ENCODE peak calls at places on chromosome X, in six cellular contexts. J is tibial nerve; C is stomach; X is tibial artery; K is CD8-positive, alpha-beta T cell; U is GM23248. Z is an unnamed sample. For H3K4me1, the result is how much of the 10 kb centered on the place peaks cover.

GRCh38 chrX:132216283-132216682 is 3.0 kb downstream of the RAP2C start:
- DNase-seq in J (no peak), C (no peak), X (no peak), K (no peak), U (no peak), Z (no peak)

GRCh38 chrX:69221239-69222102 is 56.2 kb upstream of the PJA1 start:
- DNase-seq in J (no peak), C (no peak), X (no peak), K (no peak), U (no peak), Z (no peak)

GRCh38 chrX:39777623-39778025 is 320.1 kb downstream of the BCOR start:
- DNase-seq in J (no peak), C (no peak), X (no peak), K (no peak), U (no peak), Z (no peak)

GRCh38 chrX:145735036-145735435 is 82.6 kb upstream of the SLITRK2 start:
- DNase-seq in J (no peak), C (no peak), X (no peak), K (no peak), U (no peak), Z (no peak)

GRCh38 chrX:148784859-148785655 is 284.6 kb downstream of the AFF2 start:
- DNase-seq in J (no peak), C (no peak), X (no peak), K (no peak), U (no peak), Z (no peak)

GRCh38 chrX:134406230-134406794 is 53.7 kb upstream of the HPRT1 start:
- DNase-seq in J (no peak), C (no peak), X (no peak), K (no peak), U (no peak), Z (no peak)

GRCh38 chrX:22795680-22796079 is 204.1 kb upstream of the DDX53 start:
- DNase-seq in J (no peak), C (no peak), X (no peak), K (no peak), U (no peak), Z (no peak)

GRCh38 chrX:140983730-140984129 is 18.7 kb upstream of the SPANXB1 start:
- DNase-seq in J (no peak), C (no peak), X (no peak), K (no peak), U (no peak), Z (no peak)

GRCh38 chrX:109880629-109881028 is 122.3 kb upstream of the TMEM164 start:
- DNase-seq in J (no peak), C (no peak), X (peak), K (no peak), U (no peak), Z (peak)

GRCh38 chrX:97527725-97528124 is 644.0 kb downstream of the RPA4 start:
- DNase-seq in J (no peak), C (no peak), X (no peak), K (no peak), U (no peak), Z (no peak)

GRCh38 chrX:30060718-30061117 is 154.6 kb upstream of the MAGEB2 start:
- DNase-seq in J (no peak), C (no peak), X (no peak), K (no peak), U (peak), Z (no peak)

GRCh38 chrX:101195442-101196173 is 24.0 kb upstream of the DRP2 start:
- DNase-seq in J (no peak), C (no peak), X (no peak), K (no peak), U (no peak), Z (no peak)

GRCh38 chrX:47643926-47644325 is 6.4 kb downstream of the ELK1 start:
- DNase-seq in J (no peak), C (no peak), X (no peak), K (no peak), U (peak), Z (no peak)

GRCh38 chrX:11462136-11462535 is 168.9 kb downstream of the AMELX start:
- DNase-seq in J (no peak), C (no peak), X (no peak), K (no peak), U (peak), Z (no peak)

GRCh38 chrX:18377802-18378201 is 23.3 kb upstream of the SCML2 start:
- DNase-seq in J (peak), C (peak), X (no peak), K (no peak), U (peak), Z (no peak)

GRCh38 chrX:54808109-54808604 is 612 bp downstream of the MAGED2 start:
- DNase-seq in J (peak), C (peak), X (peak), K (peak), U (peak), Z (peak)

GRCh38 chrX:37578045-37578444 is 6.6 kb downstream of the LANCL3 start:
- DNase-seq in J (no peak), C (no peak), X (no peak), K (no peak), U (no peak), Z (no peak)

GRCh38 chrX:11755724-11756123 is 2.3 kb upstream of the MSL3 start:
- DNase-seq in J (no peak), C (no peak), X (no peak), K (no peak), U (no peak), Z (no peak)

DNA sequence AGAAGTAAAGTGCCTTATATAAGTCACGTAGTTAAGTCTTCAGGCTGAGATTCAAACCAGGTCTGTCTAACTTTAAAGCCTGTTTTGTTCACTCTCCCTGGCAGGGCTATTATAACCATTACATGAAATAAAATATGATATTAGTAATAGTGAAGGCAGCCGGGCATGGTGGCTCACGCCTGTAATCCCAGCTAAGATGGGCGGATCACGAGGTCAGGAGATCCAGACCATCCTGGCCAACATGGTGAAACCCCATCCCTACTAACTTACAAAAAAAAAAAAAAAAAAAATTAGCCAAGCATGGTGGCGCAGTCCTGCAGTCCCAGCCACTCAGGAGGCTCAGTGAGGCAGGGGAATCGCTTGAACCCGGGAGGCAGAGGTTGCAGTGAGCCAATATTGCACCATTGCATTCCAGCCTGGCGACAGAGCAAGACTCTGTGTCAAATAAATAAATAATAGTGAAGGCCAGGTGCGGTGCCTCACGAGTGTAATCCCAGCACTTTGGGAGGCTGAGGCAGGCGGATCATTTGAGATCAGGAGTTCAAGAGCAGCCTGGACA is 22.1 kb upstream of the SOWAHD start:
- DNase-seq in J (no peak), C (no peak), X (no peak), K (no peak), U (no peak), Z (no peak)
- H3K4me1 ChIP-seq in J (under half), C (under half), X (under half), K (under half), U (under half), Z (under half)

GRCh38 chrX:2176733-2177132 is 324.0 kb downstream of the DHRSX start:
- DNase-seq in J (no peak), C (no peak), X (no peak), K (no peak), U (no peak), Z (no peak)
- H3K4me1 ChIP-seq in J (under half), C (under half), X (under half), K (under half), U (under half), Z (under half)

DNA sequence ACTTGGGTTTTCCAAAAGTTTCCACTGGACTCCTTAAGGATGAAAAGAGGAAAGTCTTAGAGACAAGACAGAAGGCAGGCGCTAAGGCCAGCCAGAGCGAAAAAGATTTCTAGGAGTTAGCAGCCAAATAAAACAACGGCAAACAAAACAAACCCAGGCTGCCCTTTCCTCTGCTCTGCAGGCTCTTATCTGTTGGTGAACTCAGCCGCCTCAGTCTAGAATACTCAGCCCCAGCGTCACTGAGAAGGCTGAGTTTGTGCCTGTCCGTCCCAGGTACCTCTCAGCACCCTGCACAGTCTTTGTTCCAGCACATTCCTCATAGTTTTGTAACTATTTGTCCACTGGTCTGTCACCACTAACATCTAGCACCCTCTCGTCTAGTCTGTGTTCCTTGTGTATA is 75.6 kb upstream of the FAM9C start:
- DNase-seq in J (no peak), C (peak), X (peak), K (no peak), U (peak), Z (peak)
- H3K4me1 ChIP-seq in J (under half), C (under half), X (under half), K (under half), U (under half), Z (under half)

GRCh38 chrX:24148535-24149345 is 789 bp upstream of the ZFX start:
- DNase-seq in J (no peak), C (no peak), X (no peak), K (peak), U (peak), Z (no peak)

GRCh38 chrX:24149346-24150050 is at the start of gene ZFX:
- DNase-seq in J (no peak), C (peak), X (peak), K (peak), U (peak), Z (peak)

GRCh38 chrX:24146283-24146865 is 3.2 kb upstream of the ZFX start:
- DNase-seq in J (no peak), C (no peak), X (no peak), K (no peak), U (no peak), Z (no peak)

GRCh38 chrX:24147165-24147564 is 2.4 kb upstream of the ZFX start:
- DNase-seq in J (no peak), C (no peak), X (no peak), K (no peak), U (no peak), Z (no peak)

DNA sequence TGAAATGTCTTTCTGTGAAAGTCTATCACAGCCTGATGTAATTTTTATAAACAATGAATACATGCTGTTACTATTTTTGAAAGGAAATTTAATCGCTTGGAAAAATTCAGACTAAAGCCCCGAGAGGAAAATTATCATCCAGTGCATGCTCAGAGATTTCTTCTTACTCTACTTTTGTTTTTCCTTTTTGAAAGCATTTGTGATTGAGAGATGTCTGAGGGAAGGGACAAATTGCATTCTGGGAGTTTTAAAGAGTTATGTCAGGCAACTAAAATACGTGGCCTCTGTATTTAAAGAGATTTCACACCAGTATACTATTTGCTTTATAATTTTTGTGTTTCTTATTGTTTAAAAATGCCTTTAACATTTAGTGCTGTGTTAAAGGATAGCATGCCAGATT is 1.4 kb upstream of the ZFX start:
- DNase-seq in J (no peak), C (no peak), X (no peak), K (no peak), U (no peak), Z (no peak)
- H3K4me1 ChIP-seq in J (under half), C (under half), X (under half), K (under half), U (half or more), Z (half or more)

GRCh38 chrX:10110984-10111363 is 45.8 kb upstream of the CLCN4 start:
- DNase-seq in J (no peak), C (no peak), X (no peak), K (peak), U (peak), Z (no peak)
- H3K4me1 ChIP-seq in J (under half), C (under half), X (under half), K (half or more), U (under half), Z (under half)

GRCh38 chrX:19876962-19877361 is 10.4 kb downstream of the SH3KBP1 start:
- DNase-seq in J (no peak), C (no peak), X (no peak), K (no peak), U (no peak), Z (no peak)

GRCh38 chrX:19875051-19875432 is 12.4 kb downstream of the SH3KBP1 start:
- DNase-seq in J (peak), C (no peak), X (no peak), K (no peak), U (peak), Z (no peak)

GRCh38 chrX:19879181-19879580 is 8.2 kb downstream of the SH3KBP1 start:
- DNase-seq in J (no peak), C (no peak), X (no peak), K (no peak), U (no peak), Z (no peak)

GRCh38 chrX:19879742-19880378 is 7.5 kb downstream of the SH3KBP1 start:
- DNase-seq in J (no peak), C (no peak), X (no peak), K (no peak), U (no peak), Z (no peak)

GRCh38 chrX:19877431-19877830 is 10.0 kb downstream of the SH3KBP1 start:
- DNase-seq in J (no peak), C (no peak), X (no peak), K (no peak), U (no peak), Z (no peak)
- H3K4me1 ChIP-seq in J (under half), C (under half), X (under half), K (under half), U (under half), Z (under half)

DNA sequence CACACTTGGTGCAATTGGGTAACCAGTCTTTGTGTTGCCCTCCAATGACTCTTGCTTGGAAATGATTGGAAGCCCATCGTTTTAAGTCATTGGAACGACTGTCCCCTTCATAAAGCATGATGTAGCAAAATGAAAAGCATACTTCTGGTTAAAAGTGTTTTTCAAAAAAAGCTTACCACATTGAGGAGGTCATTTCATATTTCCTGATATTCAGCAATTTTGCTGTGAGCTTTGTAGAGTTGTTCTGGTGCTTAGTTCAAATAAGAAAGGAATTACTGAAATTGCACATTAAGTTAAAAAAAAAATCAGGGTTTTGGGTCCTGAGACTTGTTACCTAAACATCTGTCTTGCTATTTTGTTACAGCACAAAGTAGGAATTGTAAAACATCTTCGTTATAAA is 51.8 kb downstream of the TBL1X start:
- DNase-seq in J (no peak), C (no peak), X (no peak), K (no peak), U (no peak), Z (no peak)
- H3K4me1 ChIP-seq in J (under half), C (under half), X (under half), K (under half), U (under half), Z (under half)

DNA sequence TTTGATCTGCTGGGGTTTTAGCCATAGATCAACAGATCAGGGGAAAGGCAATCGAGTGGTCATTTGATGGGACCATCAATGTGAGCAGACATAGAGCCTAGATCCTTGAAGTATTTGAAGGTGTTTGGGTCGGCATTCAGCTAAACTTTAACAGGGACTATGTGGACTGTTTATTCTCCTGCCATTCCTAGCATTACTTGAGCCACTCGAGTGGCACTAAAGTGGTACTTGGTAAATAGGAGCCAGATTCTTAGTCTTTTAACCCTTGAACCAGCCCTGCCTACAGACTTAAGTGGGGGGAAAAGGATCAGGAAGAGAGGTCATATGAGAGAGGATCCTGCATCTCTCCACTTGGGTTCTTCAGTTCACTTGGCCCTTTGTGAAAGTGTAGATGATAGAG is 3.8 kb downstream of the MSN start:
- DNase-seq in J (no peak), C (no peak), X (no peak), K (no peak), U (no peak), Z (no peak)
- H3K4me1 ChIP-seq in J (half or more), C (under half), X (under half), K (under half), U (half or more), Z (half or more)

GRCh38 chrX:56932653-56933339 is 62.5 kb downstream of the SPIN3 start:
- DNase-seq in J (no peak), C (no peak), X (no peak), K (no peak), U (no peak), Z (no peak)
- H3K4me1 ChIP-seq in J (under half), C (under half), X (under half), K (under half), U (under half), Z (under half)

DNA sequence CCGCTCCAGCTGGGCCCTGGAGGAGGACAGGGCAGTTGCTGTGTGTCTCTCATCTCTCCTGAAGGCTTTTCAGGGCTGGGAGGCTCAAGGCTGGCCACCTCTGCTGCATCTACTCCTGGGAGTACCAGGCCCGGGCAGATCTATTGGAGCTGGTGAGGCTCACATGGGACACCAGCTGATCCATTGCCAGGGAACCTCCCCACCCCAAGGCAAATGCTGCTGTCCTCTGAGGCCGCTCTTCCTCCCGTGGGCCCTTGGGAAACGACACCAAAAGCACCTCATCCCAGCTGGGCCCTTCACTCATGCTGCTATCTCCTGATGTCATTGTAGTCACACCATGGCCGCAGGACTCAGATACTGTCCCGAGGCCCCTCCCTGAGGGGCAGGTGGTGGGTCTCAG is 3.6 kb downstream of the UBL4A start:
- DNase-seq in J (no peak), C (no peak), X (no peak), K (no peak), U (no peak), Z (no peak)
- H3K4me1 ChIP-seq in J (under half), C (under half), X (under half), K (under half), U (under half), Z (under half)

Z was measured in upper lobe of left lung.